ENCODE peak calls at places on chromosome 12, in nine cellular contexts. F is stomach, U is keratinocyte, R is cardiac muscle cell, D is hepatocyte, K is endothelial cell of umbilical vein, L is mucosa of descending colon, C is left lung, X is transverse colon. Y is an unnamed sample. For H3K4me1, the result is how much of the 10 kb centered on the place peaks cover.

GRCh38 chr12:127393896-127394295 is 873.1 kb upstream of the TMEM132C start:
- DNase-seq in F (no peak), U (no peak), R (no peak), D (no peak), K (no peak), L (no peak), C (no peak), X (no peak), Y (no peak)

GRCh38 chr12:100337727-100338126 is 19.1 kb upstream of the SLC17A8 start:
- DNase-seq in F (peak), U (no peak), R (no peak), D (no peak), K (no peak), L (no peak), C (no peak), X (peak), Y (no peak)

GRCh38 chr12:55875704-55876103 is 33.0 kb upstream of the MMP19 start:
- DNase-seq in F (no peak), U (no peak), R (no peak), D (no peak), K (no peak), L (no peak), C (no peak), X (no peak), Y (no peak)

GRCh38 chr12:92462049-92462448 is 240.7 kb upstream of the PLEKHG7 start:
- DNase-seq in F (no peak), U (no peak), R (no peak), D (no peak), K (no peak), L (no peak), C (no peak), X (peak), Y (no peak)

GRCh38 chr12:124684971-124685688 is 117.7 kb upstream of the NCOR2 start:
- DNase-seq in F (no peak), U (no peak), R (no peak), D (no peak), K (no peak), L (no peak), C (no peak), X (no peak), Y (peak)

GRCh38 chr12:77104281-77104680 is 38.9 kb upstream of the E2F7 start:
- DNase-seq in F (no peak), U (no peak), R (no peak), D (no peak), K (no peak), L (no peak), C (no peak), X (no peak), Y (no peak)

GRCh38 chr12:113647048-113647447 is 175.4 kb upstream of the LHX5 start:
- DNase-seq in F (no peak), U (no peak), R (no peak), D (no peak), K (no peak), L (no peak), C (no peak), X (no peak), Y (peak)

GRCh38 chr12:49358548-49359141 is 8.6 kb upstream of the SPATS2 start:
- DNase-seq in F (peak), U (no peak), R (peak), D (peak), K (peak), L (no peak), C (no peak), X (peak), Y (peak)

GRCh38 chr12:26861690-26862089 is 28.7 kb upstream of the ITPR2 start:
- DNase-seq in F (no peak), U (no peak), R (no peak), D (no peak), K (no peak), L (no peak), C (no peak), X (no peak), Y (no peak)

GRCh38 chr12:123705935-123706334 is 6.2 kb upstream of the ATP6V0A2 start:
- DNase-seq in F (no peak), U (no peak), R (no peak), D (no peak), K (no peak), L (no peak), C (no peak), X (no peak), Y (peak)

GRCh38 chr12:87801860-87802720 is 227.1 kb downstream of the C12orf50 start:
- DNase-seq in F (no peak), U (no peak), R (no peak), D (no peak), K (peak), L (no peak), C (no peak), X (no peak), Y (no peak)

GRCh38 chr12:128995619-128996018 is 142.3 kb downstream of the GLT1D1 start:
- DNase-seq in F (no peak), U (no peak), R (no peak), D (no peak), K (no peak), L (no peak), C (no peak), X (no peak), Y (no peak)

GRCh38 chr12:101698782-101699347 is 1.4 kb downstream of the CHPT1 start:
- DNase-seq in F (no peak), U (no peak), R (no peak), D (no peak), K (no peak), L (peak), C (no peak), X (no peak), Y (peak)

GRCh38 chr12:112368856-112369255 is 13.4 kb downstream of the HECTD4 start:
- DNase-seq in F (no peak), U (no peak), R (no peak), D (no peak), K (no peak), L (no peak), C (no peak), X (no peak), Y (no peak)

GRCh38 chr12:112964067-112964670 is 14.2 kb upstream of the OAS2 start:
- DNase-seq in F (no peak), U (no peak), R (no peak), D (no peak), K (no peak), L (no peak), C (no peak), X (no peak), Y (no peak)

GRCh38 chr12:89040146-89040964 is 311.9 kb downstream of the DUSP6 start:
- DNase-seq in F (peak), U (no peak), R (no peak), D (no peak), K (no peak), L (peak), C (peak), X (peak), Y (no peak)

GRCh38 chr12:12403264-12404248 is 46.7 kb downstream of the BORCS5 start:
- DNase-seq in F (no peak), U (no peak), R (no peak), D (peak), K (peak), L (peak), C (no peak), X (peak), Y (no peak)

GRCh38 chr12:47991592-47991991 is 12.7 kb downstream of the COL2A1 start:
- DNase-seq in F (no peak), U (no peak), R (no peak), D (no peak), K (no peak), L (no peak), C (no peak), X (no peak), Y (no peak)

GRCh38 chr12:89959188-89959587 is 250.6 kb upstream of the ATP2B1 start:
- DNase-seq in F (no peak), U (no peak), R (no peak), D (no peak), K (no peak), L (no peak), C (no peak), X (no peak), Y (no peak)

GRCh38 chr12:55068416-55069010 is 48.7 kb downstream of the NEUROD4 start:
- DNase-seq in F (no peak), U (peak), R (peak), D (peak), K (peak), L (no peak), C (no peak), X (no peak), Y (peak)

GRCh38 chr12:111170559-111170958 is 198.3 kb downstream of the PHETA1 start:
- DNase-seq in F (no peak), U (no peak), R (no peak), D (no peak), K (no peak), L (no peak), C (no peak), X (no peak), Y (no peak)

GRCh38 chr12:22672951-22673350 is 48.0 kb downstream of the ETNK1 start:
- DNase-seq in F (no peak), U (no peak), R (no peak), D (no peak), K (no peak), L (no peak), C (no peak), X (no peak), Y (no peak)

GRCh38 chr12:78703820-78704525 is 160.6 kb upstream of the SYT1 start:
- DNase-seq in F (no peak), U (peak), R (no peak), D (no peak), K (peak), L (no peak), C (no peak), X (no peak), Y (no peak)

GRCh38 chr12:5264006-5264405 is 167.9 kb upstream of the NTF3 start:
- DNase-seq in F (no peak), U (no peak), R (no peak), D (peak), K (no peak), L (no peak), C (no peak), X (no peak), Y (no peak)

GRCh38 chr12:75550401-75550851 is 39.0 kb upstream of the KRR1 start:
- DNase-seq in F (peak), U (no peak), R (peak), D (no peak), K (peak), L (no peak), C (no peak), X (no peak), Y (peak)

GRCh38 chr12:128617304-128617833 is 206.4 kb downstream of the SLC15A4 start:
- DNase-seq in F (no peak), U (no peak), R (no peak), D (no peak), K (no peak), L (no peak), C (no peak), X (no peak), Y (no peak)

GRCh38 chr12:15474766-15475165 is 152.5 kb downstream of the PTPRO start:
- DNase-seq in F (no peak), U (no peak), R (no peak), D (no peak), K (no peak), L (no peak), C (no peak), X (no peak), Y (peak)

GRCh38 chr12:42326466-42327226 is 679 bp downstream of the PPHLN1 start:
- DNase-seq in F (no peak), U (no peak), R (peak), D (peak), K (peak), L (peak), C (no peak), X (peak), Y (no peak)

GRCh38 chr12:27823038-27823437 is 43.0 kb upstream of the MANSC4 start:
- DNase-seq in F (no peak), U (no peak), R (no peak), D (no peak), K (no peak), L (no peak), C (no peak), X (no peak), Y (no peak)

GRCh38 chr12:25388216-25388615 is 137.5 kb upstream of the KRAS start:
- DNase-seq in F (no peak), U (no peak), R (no peak), D (no peak), K (no peak), L (no peak), C (no peak), X (peak), Y (no peak)

GRCh38 chr12:48012070-48012469 is 7.8 kb upstream of the COL2A1 start:
- DNase-seq in F (no peak), U (no peak), R (no peak), D (no peak), K (no peak), L (no peak), C (no peak), X (no peak), Y (no peak)

GRCh38 chr12:32546272-32546671 is 132.8 kb upstream of the DNM1L start:
- DNase-seq in F (no peak), U (no peak), R (no peak), D (no peak), K (no peak), L (no peak), C (no peak), X (no peak), Y (no peak)

GRCh38 chr12:41515953-41516352 is 327.8 kb downstream of the PDZRN4 start:
- DNase-seq in F (no peak), U (no peak), R (no peak), D (no peak), K (no peak), L (no peak), C (no peak), X (no peak), Y (no peak)

GRCh38 chr12:130976171-130976720 is 22.5 kb downstream of the ADGRD1 start:
- DNase-seq in F (no peak), U (no peak), R (no peak), D (no peak), K (no peak), L (no peak), C (no peak), X (no peak), Y (no peak)

GRCh38 chr12:129701536-129702165 is 202.2 kb downstream of the TMEM132D start:
- DNase-seq in F (no peak), U (no peak), R (no peak), D (no peak), K (no peak), L (no peak), C (no peak), X (no peak), Y (no peak)

GRCh38 chr12:119624971-119625370 is 31.4 kb downstream of the TMEM233 start:
- DNase-seq in F (no peak), U (no peak), R (no peak), D (no peak), K (no peak), L (no peak), C (no peak), X (no peak), Y (no peak)

GRCh38 chr12:28010036-28010435 is 37.5 kb upstream of the PTHLH start:
- DNase-seq in F (no peak), U (no peak), R (no peak), D (no peak), K (no peak), L (no peak), C (no peak), X (no peak), Y (no peak)

GRCh38 chr12:88036368-88036965 is 7.3 kb upstream of the C12orf50 start:
- DNase-seq in F (no peak), U (no peak), R (no peak), D (peak), K (peak), L (no peak), C (no peak), X (no peak), Y (no peak)

GRCh38 chr12:53069621-53070410 is 9.4 kb downstream of the SPRYD3 start:
- DNase-seq in F (no peak), U (no peak), R (no peak), D (no peak), K (no peak), L (no peak), C (peak), X (no peak), Y (no peak)
- H3K4me1 ChIP-seq in F (half or more), U (under half), R (under half), D (under half), K (under half), L (under half), C (under half), X (under half), Y (under half)

DNA sequence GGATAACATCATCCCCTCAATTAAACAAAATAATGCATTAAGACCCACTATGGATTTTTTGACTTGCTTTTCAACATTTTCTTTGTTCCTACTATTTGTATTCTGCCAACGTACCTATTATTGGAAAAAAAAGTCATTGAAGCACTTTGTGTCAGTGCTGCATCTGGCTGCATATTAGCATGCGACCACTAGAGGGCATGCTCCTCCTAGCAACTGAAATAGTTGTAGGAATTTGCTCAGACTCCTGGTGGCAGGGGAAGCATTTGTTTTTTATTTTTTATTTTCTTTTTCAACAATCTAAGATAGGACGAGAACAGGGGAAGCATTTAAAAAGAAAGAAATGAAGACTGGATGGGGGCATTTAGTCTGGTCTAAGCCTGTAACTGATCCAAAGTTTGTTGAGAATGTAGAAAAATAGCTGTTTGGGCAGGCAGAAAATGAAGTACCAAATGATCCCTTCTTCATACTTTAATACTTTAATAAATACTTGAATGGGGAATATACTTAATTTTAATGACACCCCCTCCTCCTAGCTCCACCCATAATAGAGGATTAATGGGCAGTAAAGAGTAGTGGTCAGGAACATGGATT is 14.5 kb upstream of the CLEC4A start:
- DNase-seq in F (peak), U (peak), R (peak), D (peak), K (peak), L (peak), C (no peak), X (peak), Y (peak)
- H3K4me1 ChIP-seq in F (under half), U (under half), R (under half), D (under half), K (under half), L (under half), C (under half), X (under half), Y (under half)

GRCh38 chr12:122403115-122403770 is 19.2 kb downstream of the CLIP1 start:
- DNase-seq in F (no peak), U (no peak), R (no peak), D (no peak), K (no peak), L (no peak), C (no peak), X (no peak), Y (no peak)
- H3K4me1 ChIP-seq in F (under half), U (under half), R (under half), D (under half), K (under half), L (under half), C (under half), X (under half), Y (under half)

GRCh38 chr12:106080786-106081185 is 58.0 kb downstream of the NUAK1 start:
- DNase-seq in F (no peak), U (no peak), R (no peak), D (no peak), K (no peak), L (no peak), C (no peak), X (no peak), Y (no peak)

GRCh38 chr12:106081606-106082005 is 57.1 kb downstream of the NUAK1 start:
- DNase-seq in F (no peak), U (no peak), R (no peak), D (no peak), K (no peak), L (no peak), C (no peak), X (no peak), Y (no peak)

GRCh38 chr12:106079148-106079738 is 59.5 kb downstream of the NUAK1 start:
- DNase-seq in F (no peak), U (no peak), R (no peak), D (no peak), K (no peak), L (no peak), C (no peak), X (no peak), Y (no peak)

GRCh38 chr12:106080111-106080732 is 58.5 kb downstream of the NUAK1 start:
- DNase-seq in F (no peak), U (no peak), R (peak), D (no peak), K (peak), L (no peak), C (no peak), X (no peak), Y (no peak)

GRCh38 chr12:106078358-106079025 is 60.3 kb downstream of the NUAK1 start:
- DNase-seq in F (no peak), U (no peak), R (no peak), D (no peak), K (peak), L (peak), C (no peak), X (peak), Y (no peak)
- H3K4me1 ChIP-seq in F (under half), U (under half), R (under half), D (under half), K (under half), L (under half), C (under half), X (under half), Y (under half)

Y was measured in BE2C.